ENCODE peak calls at places on chromosomes 11 and 22, in seven cellular contexts. C, Q, K, W, F, J and B are unnamed samples.
A peak's percentile ranks its signal among the peaks of the same experiment; 100 is the strongest.

GRCh38 chr11:61418136-61418535 is 11.6 kb downstream of the CPSF7 start:
- DNase-seq in C (no peak), Q (no peak), K (no peak), W (no peak), F (no peak), J (no peak), B (no peak)

GRCh38 chr11:86948733-86949132 is 6.5 kb downstream of the FZD4 start:
- DNase-seq in C (no peak), Q (no peak), K (no peak), W (peak; percentile 55), F (no peak), J (no peak), B (no peak)

GRCh38 chr11:55707029-55707428 is 45.0 kb downstream of the OR4C6 start:
- DNase-seq in C (no peak), Q (no peak), K (no peak), W (no peak), F (peak; percentile 55), J (no peak), B (no peak)

GRCh38 chr11:59207988-59208432 is 4.7 kb downstream of the MPEG1 start:
- DNase-seq in C (no peak), Q (no peak), K (peak; percentile 13), W (no peak), F (peak; percentile 81), J (peak; percentile 32), B (no peak)

GRCh38 chr22:33400061-33400840 is 342.1 kb upstream of the SYN3 start:
- DNase-seq in C (no peak), Q (no peak), K (no peak), W (no peak), F (no peak), J (no peak), B (no peak)

GRCh38 chr11:128624269-128625170 is 37.2 kb upstream of the ETS1 start:
- DNase-seq in C (peak; percentile 90), Q (no peak), K (peak; percentile 71), W (no peak), F (no peak), J (peak; percentile 54), B (no peak)

GRCh38 chr11:111961389-111962300 is 24.5 kb downstream of the DIXDC1 start:
- DNase-seq in C (no peak), Q (no peak), K (no peak), W (no peak), F (no peak), J (no peak), B (no peak)

GRCh38 chr22:35947794-35948425 is 80.7 kb downstream of the RBFOX2 start:
- DNase-seq in C (no peak), Q (no peak), K (no peak), W (no peak), F (no peak), J (no peak), B (no peak)

GRCh38 chr22:19174106-19175025 is 4.2 kb downstream of the SLC25A1 start:
- DNase-seq in C (peak; percentile 85), Q (no peak), K (no peak), W (peak; percentile 70), F (peak; percentile 84), J (no peak), B (peak; percentile 85)

GRCh38 chr11:86066606-86067229 is 2.2 kb downstream of the PICALM start:
- DNase-seq in C (no peak), Q (no peak), K (no peak), W (no peak), F (no peak), J (no peak), B (no peak)

GRCh38 chr11:953513-953912 is 27.8 kb downstream of the AP2A2 start:
- DNase-seq in C (peak; percentile 88), Q (no peak), K (no peak), W (no peak), F (no peak), J (no peak), B (no peak)

GRCh38 chr11:955154-956049 is 29.7 kb downstream of the AP2A2 start:
- DNase-seq in C (peak; percentile 79), Q (no peak), K (no peak), W (no peak), F (no peak), J (no peak), B (no peak)

GRCh38 chr11:957201-957920 is 31.7 kb downstream of the AP2A2 start:
- DNase-seq in C (no peak), Q (no peak), K (no peak), W (no peak), F (no peak), J (no peak), B (no peak)

GRCh38 chr11:952406-953385 is 27.0 kb downstream of the AP2A2 start:
- DNase-seq in C (peak; percentile 84), Q (no peak), K (no peak), W (no peak), F (no peak), J (peak; percentile 79), B (no peak)

GRCh38 chr11:954392-955144 is 28.9 kb downstream of the AP2A2 start:
- DNase-seq in C (no peak), Q (no peak), K (no peak), W (no peak), F (no peak), J (no peak), B (no peak)
- H3K27ac ChIP-seq in C (no peak overlapping the region), Q (no peak overlapping the region), K (no peak overlapping the region), W (no peak overlapping the region), F (peak overlapping the region; percentile 51), J (peak overlapping the region; percentile 79), B (no peak overlapping the region)

GRCh38 chr11:74615311-74615710 is 22.9 kb downstream of the POLD3 start:
- DNase-seq in C (no peak), Q (no peak), K (no peak), W (no peak), F (no peak), J (no peak), B (no peak)

GRCh38 chr11:74615988-74616387 is 23.6 kb downstream of the POLD3 start:
- DNase-seq in C (no peak), Q (no peak), K (no peak), W (no peak), F (no peak), J (no peak), B (no peak)

GRCh38 chr11:74611369-74611861 is 19.0 kb downstream of the POLD3 start:
- DNase-seq in C (no peak), Q (no peak), K (no peak), W (no peak), F (peak; percentile 48), J (no peak), B (no peak)

DNA sequence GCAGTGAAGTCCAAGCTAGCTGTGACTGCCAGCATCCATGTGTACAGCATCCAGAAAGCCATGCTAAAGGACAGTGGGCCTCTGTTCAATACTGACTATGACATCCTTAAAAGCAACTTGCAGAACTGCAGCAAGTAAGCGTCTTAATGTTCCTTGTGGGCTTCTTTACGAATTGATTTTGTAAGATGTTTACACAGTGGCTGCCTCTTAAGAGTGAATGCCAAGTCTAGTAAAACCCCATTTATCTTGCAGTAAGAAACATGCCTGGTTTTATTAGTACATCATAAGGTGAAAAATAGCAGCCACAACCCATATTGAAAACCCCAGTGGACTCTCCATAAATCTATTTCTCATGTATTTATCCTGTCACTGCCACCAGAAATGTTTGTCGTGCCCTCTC is 20.5 kb downstream of the POLD3 start:
- DNase-seq in C (no peak), Q (no peak), K (no peak), W (no peak), F (no peak), J (no peak), B (no peak)
- H3K27ac ChIP-seq in C (no peak overlapping the region), Q (no peak overlapping the region), K (no peak overlapping the region), W (no peak overlapping the region), F (no peak overlapping the region), J (no peak overlapping the region), B (no peak overlapping the region)

GRCh38 chr11:96070453-96070852 is 146.5 kb upstream of the MTMR2 start:
- DNase-seq in C (no peak), Q (no peak), K (no peak), W (peak; percentile 45), F (no peak), J (no peak), B (no peak)
- H3K27ac ChIP-seq in C (no peak overlapping the region), Q (no peak overlapping the region), K (no peak overlapping the region), W (no peak overlapping the region), F (no peak overlapping the region), J (no peak overlapping the region), B (no peak overlapping the region)

DNA sequence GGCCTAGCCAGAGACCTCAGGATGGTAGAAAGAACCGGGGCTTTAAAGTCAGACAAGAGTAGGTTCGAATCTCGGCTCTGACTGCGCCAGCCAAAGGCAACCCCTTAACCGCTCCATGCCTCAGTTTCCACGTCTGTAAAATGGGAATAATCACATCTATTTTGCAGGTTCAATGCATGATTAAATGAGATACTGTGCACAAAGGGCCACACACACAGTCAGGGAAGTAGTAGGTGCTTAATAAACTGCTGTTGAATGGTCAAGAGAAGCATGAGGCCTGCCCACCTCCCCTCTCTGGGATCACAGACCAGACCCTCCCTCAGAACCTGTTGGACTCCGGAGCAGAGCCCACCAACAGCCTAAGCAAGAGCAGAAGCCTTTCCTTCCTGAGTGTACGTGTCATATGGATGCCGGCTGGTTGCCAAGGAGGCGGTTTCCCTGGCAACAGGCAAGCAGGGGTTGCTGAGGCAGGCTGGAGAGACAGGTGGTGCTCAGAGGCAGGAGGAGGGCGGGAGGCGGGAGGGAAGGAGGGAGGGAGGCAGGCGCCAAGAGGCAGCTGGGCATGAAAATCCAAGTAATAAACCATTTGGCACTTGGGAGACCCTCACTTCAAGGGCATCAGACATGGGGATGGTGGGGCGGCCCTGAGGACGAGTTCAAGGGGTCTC is 43.9 kb downstream of the NFAM1 start:
- DNase-seq in C (no peak), Q (no peak), K (no peak), W (peak; percentile 57), F (peak; percentile 58), J (no peak), B (no peak)
- H3K27ac ChIP-seq in C (no peak overlapping the region), Q (no peak overlapping the region), K (no peak overlapping the region), W (no peak overlapping the region), F (no peak overlapping the region), J (no peak overlapping the region), B (no peak overlapping the region)

GRCh38 chr11:3049430-3050243 is 7.6 kb downstream of the CARS1 start:
- DNase-seq in C (no peak), Q (no peak), K (peak; percentile 57), W (peak; percentile 78), F (no peak), J (peak; percentile 46), B (peak; percentile 96)
- H3K27ac ChIP-seq in C (no peak overlapping the region), Q (no peak overlapping the region), K (no peak overlapping the region), W (peak overlapping the region; percentile 40), F (no peak overlapping the region), J (no peak overlapping the region), B (no peak overlapping the region)

GRCh38 chr11:69443968-69444364 is 37.5 kb upstream of the LINC01488 start:
- DNase-seq in C (peak; percentile 54), Q (no peak), K (no peak), W (no peak), F (no peak), J (no peak), B (no peak)
- H3K27ac ChIP-seq in C (peak overlapping the region; percentile 27), Q (no peak overlapping the region), K (no peak overlapping the region), W (peak overlapping the region; percentile 84), F (no peak overlapping the region), J (peak overlapping the region; percentile 62), B (peak overlapping the region; percentile 22)